ENCODE peak calls at places on chromosomes 1 and 21, in four cellular contexts. One of them, this sample, is unnamed.

GRCh38 chr1:167503626-167504458 is 14.5 kb downstream of the CD247 start:
- DNase-seq in endodermal cell: peak
- DNase-seq in midbrain: no peak
- DNase-seq in stimulated activated CD4-positive, alpha-beta T cell treated with anti-CD3 and anti-CD28 coated beads, Interleukin-4, amount 100 ng/mL, for 48 hours: no peak
- DNase-seq in this sample: no peak

GRCh38 chr1:16141573-16142336 is 14.1 kb downstream of the EPHA2 start:
- DNase-seq in endodermal cell: no peak
- DNase-seq in midbrain: no peak
- DNase-seq in stimulated activated CD4-positive, alpha-beta T cell treated with anti-CD3 and anti-CD28 coated beads, Interleukin-4, amount 100 ng/mL, for 48 hours: no peak
- DNase-seq in this sample: no peak

GRCh38 chr1:107141491-107142369 is 891 bp downstream of the NTNG1 start:
- DNase-seq in endodermal cell: peak
- DNase-seq in midbrain: peak
- DNase-seq in stimulated activated CD4-positive, alpha-beta T cell treated with anti-CD3 and anti-CD28 coated beads, Interleukin-4, amount 100 ng/mL, for 48 hours: no peak
- DNase-seq in this sample: peak

GRCh38 chr1:218369688-218370511 is 24.8 kb downstream of the TGFB2 start:
- DNase-seq in endodermal cell: no peak
- DNase-seq in midbrain: no peak
- DNase-seq in stimulated activated CD4-positive, alpha-beta T cell treated with anti-CD3 and anti-CD28 coated beads, Interleukin-4, amount 100 ng/mL, for 48 hours: no peak
- DNase-seq in this sample: no peak

GRCh38 chr21:42411197-42411869 is 7.6 kb downstream of the UBASH3A start:
- DNase-seq in endodermal cell: peak
- DNase-seq in midbrain: no peak
- DNase-seq in stimulated activated CD4-positive, alpha-beta T cell treated with anti-CD3 and anti-CD28 coated beads, Interleukin-4, amount 100 ng/mL, for 48 hours: no peak
- DNase-seq in this sample: no peak

GRCh38 chr1:61241411-61241838 is 159.1 kb downstream of the NFIA start:
- DNase-seq in endodermal cell: no peak
- DNase-seq in midbrain: peak
- DNase-seq in stimulated activated CD4-positive, alpha-beta T cell treated with anti-CD3 and anti-CD28 coated beads, Interleukin-4, amount 100 ng/mL, for 48 hours: no peak
- DNase-seq in this sample: no peak

GRCh38 chr1:213166868-213167267 is 115.8 kb downstream of the RPS6KC1 start:
- DNase-seq in endodermal cell: no peak
- DNase-seq in midbrain: peak
- DNase-seq in stimulated activated CD4-positive, alpha-beta T cell treated with anti-CD3 and anti-CD28 coated beads, Interleukin-4, amount 100 ng/mL, for 48 hours: no peak
- DNase-seq in this sample: no peak

GRCh38 chr1:67306547-67306946 is 1.1 kb upstream of the IL12RB2 start:
- DNase-seq in endodermal cell: no peak
- DNase-seq in midbrain: no peak
- DNase-seq in stimulated activated CD4-positive, alpha-beta T cell treated with anti-CD3 and anti-CD28 coated beads, Interleukin-4, amount 100 ng/mL, for 48 hours: no peak
- DNase-seq in this sample: no peak

GRCh38 chr1:197017558-197018146 is 40.3 kb downstream of the CFHR5 start:
- DNase-seq in endodermal cell: no peak
- DNase-seq in midbrain: no peak
- DNase-seq in stimulated activated CD4-positive, alpha-beta T cell treated with anti-CD3 and anti-CD28 coated beads, Interleukin-4, amount 100 ng/mL, for 48 hours: no peak
- DNase-seq in this sample: no peak

GRCh38 chr1:75203415-75204277 is 69.5 kb downstream of the LHX8 start:
- DNase-seq in endodermal cell: peak
- DNase-seq in midbrain: peak
- DNase-seq in stimulated activated CD4-positive, alpha-beta T cell treated with anti-CD3 and anti-CD28 coated beads, Interleukin-4, amount 100 ng/mL, for 48 hours: no peak
- DNase-seq in this sample: no peak

GRCh38 chr1:235954306-235955283 is 87.9 kb upstream of the LYST start:
- DNase-seq in endodermal cell: no peak
- DNase-seq in midbrain: no peak
- DNase-seq in stimulated activated CD4-positive, alpha-beta T cell treated with anti-CD3 and anti-CD28 coated beads, Interleukin-4, amount 100 ng/mL, for 48 hours: peak
- DNase-seq in this sample: no peak

GRCh38 chr1:185045793-185046441 is 559 bp downstream of the RNF2 start:
- DNase-seq in endodermal cell: peak
- DNase-seq in midbrain: peak
- DNase-seq in stimulated activated CD4-positive, alpha-beta T cell treated with anti-CD3 and anti-CD28 coated beads, Interleukin-4, amount 100 ng/mL, for 48 hours: peak
- DNase-seq in this sample: peak

GRCh38 chr21:39386194-39386593 is 37.3 kb upstream of the HMGN1 start:
- DNase-seq in endodermal cell: no peak
- DNase-seq in midbrain: peak
- DNase-seq in stimulated activated CD4-positive, alpha-beta T cell treated with anti-CD3 and anti-CD28 coated beads, Interleukin-4, amount 100 ng/mL, for 48 hours: no peak
- DNase-seq in this sample: no peak

GRCh38 chr1:203435628-203436027 is 40.0 kb upstream of the PRELP start:
- DNase-seq in endodermal cell: no peak
- DNase-seq in midbrain: no peak
- DNase-seq in stimulated activated CD4-positive, alpha-beta T cell treated with anti-CD3 and anti-CD28 coated beads, Interleukin-4, amount 100 ng/mL, for 48 hours: no peak
- DNase-seq in this sample: no peak

GRCh38 chr1:115327270-115327669 is 10.8 kb downstream of the NGF start:
- DNase-seq in endodermal cell: no peak
- DNase-seq in midbrain: no peak
- DNase-seq in stimulated activated CD4-positive, alpha-beta T cell treated with anti-CD3 and anti-CD28 coated beads, Interleukin-4, amount 100 ng/mL, for 48 hours: no peak
- DNase-seq in this sample: no peak

GRCh38 chr1:65190229-65190628 is 42.2 kb downstream of the AK4 start:
- DNase-seq in endodermal cell: no peak
- DNase-seq in midbrain: no peak
- DNase-seq in stimulated activated CD4-positive, alpha-beta T cell treated with anti-CD3 and anti-CD28 coated beads, Interleukin-4, amount 100 ng/mL, for 48 hours: no peak
- DNase-seq in this sample: no peak

GRCh38 chr1:65001238-65001792 is 35.0 kb upstream of the JAK1 start:
- DNase-seq in endodermal cell: peak
- DNase-seq in midbrain: no peak
- DNase-seq in stimulated activated CD4-positive, alpha-beta T cell treated with anti-CD3 and anti-CD28 coated beads, Interleukin-4, amount 100 ng/mL, for 48 hours: peak
- DNase-seq in this sample: no peak

GRCh38 chr1:230145953-230146476 is 79.0 kb downstream of the GALNT2 start:
- DNase-seq in endodermal cell: no peak
- DNase-seq in midbrain: peak
- DNase-seq in stimulated activated CD4-positive, alpha-beta T cell treated with anti-CD3 and anti-CD28 coated beads, Interleukin-4, amount 100 ng/mL, for 48 hours: no peak
- DNase-seq in this sample: no peak

This sample was measured in progenitor cell of endocrine pancreas.